ENCODE peak calls at places on chromosomes 6 and 20, in eight cellular contexts. A, X, P, H, G, B, C and F are unnamed samples.

GRCh38 chr6:151387581-151387980 is 3.8 kb downstream of the ZBTB2 start:
- DNase-seq in G (no peak), A (no peak), B (no peak), C (no peak), P (no peak), H (peak), X (no peak), F (no peak)

GRCh38 chr6:96923400-96923799 is 1.1 kb upstream of the KLHL32 start:
- DNase-seq in P (no peak), G (no peak), B (no peak), H (no peak), C (no peak), A (no peak), X (no peak), F (no peak)

GRCh38 chr6:57317060-57317943 is at the start of gene PRIM2:
- DNase-seq in A (peak), G (peak), X (peak), B (peak), P (peak), C (peak), H (peak), F (peak)

GRCh38 chr6:30037182-30037788 is 23.8 kb upstream of the POLR1H start:
- DNase-seq in G (no peak), C (no peak), P (no peak), B (no peak), X (no peak), A (no peak), H (no peak), F (no peak)

GRCh38 chr20:63061051-63061531 is 54.3 kb upstream of the BHLHE23 start:
- DNase-seq in C (peak), H (no peak), G (no peak), P (no peak), B (peak), X (peak), A (no peak), F (no peak)

GRCh38 chr6:67896476-67896875 is 738.6 kb upstream of the ADGRB3 start:
- DNase-seq in H (no peak), P (no peak), G (no peak), C (no peak), X (no peak), B (no peak), A (no peak), F (no peak)

GRCh38 chr20:44643596-44644383 is 7.7 kb downstream of the ADA start:
- DNase-seq in B (peak), X (peak), C (peak), P (peak), H (no peak), A (peak), G (peak), F (no peak)

GRCh38 chr6:98343004-98343403 is 491.4 kb upstream of the POU3F2 start:
- DNase-seq in B (no peak), P (no peak), C (no peak), A (no peak), X (no peak), G (no peak), H (no peak), F (no peak)

GRCh38 chr6:10621227-10621626 is 73.2 kb downstream of the C6orf52 start:
- DNase-seq in X (no peak), C (no peak), H (no peak), A (no peak), P (no peak), B (no peak), G (no peak), F (no peak)

GRCh38 chr20:37353285-37353849 is 7.4 kb downstream of the SRC start:
- DNase-seq in P (no peak), X (peak), H (no peak), G (no peak), B (no peak), A (no peak), C (peak), F (no peak)

GRCh38 chr20:20338133-20338730 is 29.7 kb upstream of the INSM1 start:
- DNase-seq in B (no peak), H (no peak), A (no peak), X (no peak), G (no peak), P (no peak), C (no peak), F (no peak)

GRCh38 chr6:32369678-32370077 is 2.0 kb downstream of the TSBP1 start:
- DNase-seq in X (no peak), H (peak), C (no peak), A (no peak), B (no peak), P (peak), G (no peak), F (no peak)

GRCh38 chr6:43669922-43670622 is 17.5 kb downstream of the MRPS18A start:
- DNase-seq in X (no peak), A (no peak), C (peak), G (no peak), B (no peak), P (peak), H (no peak), F (peak)